ENCODE peak calls at places on chromosomes 13 and 19, in five cellular contexts. D, Y, B, S and H are unnamed samples.

GRCh38 chr19:38425810-38426466 is at the start of gene RASGRP4:
- DNase-seq in D (no peak), Y (no peak), B (no peak), S (no peak), H (peak; percentile 72)

GRCh38 chr13:85738696-85739320 is 60.4 kb downstream of the SLITRK6 start:
- DNase-seq in D (no peak), Y (no peak), B (no peak), S (no peak), H (no peak)

GRCh38 chr19:29650988-29651387 is 14.3 kb upstream of the PLEKHF1 start:
- DNase-seq in D (no peak), Y (no peak), B (no peak), S (no peak), H (no peak)

GRCh38 chr13:105083986-105084385 is 1451.5 kb downstream of the EFNB2 start:
- DNase-seq in D (no peak), Y (no peak), B (no peak), S (no peak), H (no peak)

GRCh38 chr19:6222884-6223283 is 56.9 kb downstream of the MLLT1 start:
- DNase-seq in D (no peak), Y (no peak), B (no peak), S (no peak), H (no peak)

GRCh38 chr19:6378036-6378435 is 2.3 kb upstream of the PSPN start:
- DNase-seq in D (peak; percentile 34), Y (peak; percentile 27), B (peak; percentile 0), S (no peak), H (no peak)

GRCh38 chr19:17450264-17451075 is 2.0 kb upstream of the TMEM221 start:
- DNase-seq in D (no peak), Y (no peak), B (no peak), S (no peak), H (peak; percentile 25)

GRCh38 chr13:43116242-43116641 is 92.9 kb downstream of the DNAJC15 start:
- DNase-seq in D (peak; percentile 78), Y (no peak), B (no peak), S (no peak), H (no peak)

GRCh38 chr13:31625115-31625514 is 114.2 kb upstream of the RXFP2 start:
- DNase-seq in D (no peak), Y (no peak), B (peak; percentile 39), S (no peak), H (no peak)

GRCh38 chr13:25982908-25983307 is 68.9 kb downstream of the SHISA2 start:
- DNase-seq in D (no peak), Y (no peak), B (peak; percentile 36), S (no peak), H (no peak)

GRCh38 chr19:12788682-12789097 is 2.6 kb upstream of the JUNB start:
- DNase-seq in D (peak; percentile 60), Y (peak; percentile 70), B (peak; percentile 82), S (peak; percentile 63), H (no peak)

GRCh38 chr13:29993716-29994488 is 143.5 kb upstream of the UBL3 start:
- DNase-seq in D (no peak), Y (no peak), B (peak; percentile 23), S (peak; percentile 39), H (no peak)

GRCh38 chr13:77515785-77516184 is 19.7 kb upstream of the SCEL start:
- DNase-seq in D (no peak), Y (no peak), B (no peak), S (no peak), H (no peak)

GRCh38 chr13:32228330-32229041 is 86.7 kb downstream of the ZAR1L start:
- DNase-seq in D (no peak), Y (no peak), B (no peak), S (no peak), H (no peak)

GRCh38 chr19:58326914-58327726 is at the start of gene ZSCAN22:
- DNase-seq in D (peak; percentile 99), Y (peak; percentile 98), B (peak; percentile 96), S (peak; percentile 97), H (peak; percentile 88)

GRCh38 chr13:98802999-98803666 is 50.7 kb upstream of the SLC15A1 start:
- DNase-seq in D (no peak), Y (no peak), B (no peak), S (no peak), H (no peak)

GRCh38 chr13:80783926-80784325 is 443.0 kb upstream of the SPRY2 start:
- DNase-seq in D (no peak), Y (peak; percentile 34), B (no peak), S (peak; percentile 93), H (no peak)

GRCh38 chr19:13104848-13105646 is 2.4 kb upstream of the LYL1 start:
- DNase-seq in D (peak; percentile 84), Y (no peak), B (no peak), S (no peak), H (no peak)

GRCh38 chr13:24050292-24050711 is 110.2 kb upstream of the SPATA13 start:
- DNase-seq in D (no peak), Y (no peak), B (no peak), S (peak; percentile 76), H (no peak)

GRCh38 chr19:16274466-16274865 is 50.2 kb upstream of the KLF2 start:
- DNase-seq in D (no peak), Y (no peak), B (no peak), S (no peak), H (no peak)

GRCh38 chr19:10430505-10431253 is 10.3 kb downstream of the PDE4A start:
- DNase-seq in D (no peak), Y (peak; percentile 44), B (no peak), S (peak; percentile 43), H (no peak)

GRCh38 chr19:530133-531008 is 1.2 kb upstream of the CDC34 start:
- DNase-seq in D (no peak), Y (no peak), B (no peak), S (no peak), H (no peak)

GRCh38 chr19:51097166-51097736 is 11.0 kb downstream of the CTU1 start:
- DNase-seq in D (peak; percentile 84), Y (peak; percentile 70), B (peak; percentile 27), S (peak; percentile 51), H (peak; percentile 44)

GRCh38 chr13:111638233-111638632 is 317.8 kb downstream of the TEX29 start:
- DNase-seq in D (no peak), Y (no peak), B (no peak), S (no peak), H (no peak)

GRCh38 chr13:109694972-109695371 is 91.4 kb downstream of the IRS2 start:
- DNase-seq in D (no peak), Y (no peak), B (no peak), S (no peak), H (no peak)

GRCh38 chr13:23753523-23753922 is 135.7 kb downstream of the MIPEP start:
- DNase-seq in D (no peak), Y (no peak), B (no peak), S (peak; percentile 68), H (no peak)

DNA sequence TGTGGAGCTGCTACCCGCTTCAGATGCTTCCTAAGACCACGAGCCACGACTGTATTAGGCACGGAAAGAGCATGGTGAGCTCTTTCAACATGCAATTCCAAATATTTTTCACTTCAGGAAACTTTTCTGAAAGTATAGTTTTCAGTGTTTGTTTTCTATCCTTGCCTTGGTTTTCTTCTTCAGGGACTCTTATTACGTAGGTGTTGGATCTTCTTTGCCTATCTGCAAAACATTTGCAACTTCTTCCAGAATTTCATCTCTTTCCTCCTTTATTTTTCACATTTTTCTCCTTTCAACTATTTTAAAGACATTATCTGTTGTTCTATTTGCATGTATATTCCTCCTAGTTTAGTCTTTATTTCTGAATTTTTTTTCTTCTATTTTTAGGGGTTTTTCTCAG is 148.9 kb upstream of the LSM14A start:
- DNase-seq in D (no peak), Y (no peak), B (no peak), S (no peak), H (no peak)
- H3K9ac ChIP-seq in D (no peak overlapping the region), Y (no peak overlapping the region), B (no peak overlapping the region), S (no peak overlapping the region), H (no peak overlapping the region)

GRCh38 chr19:49925486-49925885 is 3.5 kb upstream of the ATF5 start:
- DNase-seq in D (no peak), Y (no peak), B (no peak), S (no peak), H (no peak)

GRCh38 chr19:49924004-49924880 is 4.8 kb upstream of the ATF5 start:
- DNase-seq in D (peak; percentile 88), Y (no peak), B (no peak), S (peak; percentile 39), H (peak; percentile 91)

GRCh38 chr19:49923055-49924003 is 5.7 kb upstream of the ATF5 start:
- DNase-seq in D (no peak), Y (no peak), B (no peak), S (no peak), H (peak; percentile 58)

GRCh38 chr19:49920624-49921363 is 8.2 kb upstream of the ATF5 start:
- DNase-seq in D (no peak), Y (no peak), B (no peak), S (no peak), H (no peak)

GRCh38 chr19:49921871-49922755 is 6.9 kb upstream of the ATF5 start:
- DNase-seq in D (no peak), Y (no peak), B (no peak), S (peak; percentile 61), H (no peak)
- H3K36me3 ChIP-seq in D (peaks cover 30% of the 10 kb centered on the region), Y (no peaks in the 10 kb centered on the region), B (peaks cover 25% of the 10 kb centered on the region), S (peaks cover 23% of the 10 kb centered on the region), H (peaks cover 89% of the 10 kb centered on the region)

GRCh38 chr13:93621966-93622365 is 395.4 kb downstream of the GPC6 start:
- DNase-seq in D (no peak), Y (no peak), B (no peak), S (peak; percentile 17), H (no peak)

GRCh38 chr13:93624371-93624777 is 397.8 kb downstream of the GPC6 start:
- DNase-seq in D (no peak), Y (no peak), B (no peak), S (peak; percentile 6), H (no peak)

GRCh38 chr13:93625536-93625935 is 398.9 kb downstream of the GPC6 start:
- DNase-seq in D (no peak), Y (no peak), B (no peak), S (peak; percentile 42), H (no peak)

GRCh38 chr13:93620366-93620765 is 393.8 kb downstream of the GPC6 start:
- DNase-seq in D (no peak), Y (no peak), B (no peak), S (no peak), H (no peak)

GRCh38 chr13:93621051-93621450 is 394.4 kb downstream of the GPC6 start:
- DNase-seq in D (no peak), Y (no peak), B (no peak), S (no peak), H (no peak)
- H3K4me3 ChIP-seq in D (no peak overlapping the region), Y (no peak overlapping the region), B (no peak overlapping the region), S (no peak overlapping the region), H (no peak overlapping the region)

GRCh38 chr13:113202912-113203311 is 5.6 kb downstream of the PCID2 start:
- DNase-seq in D (no peak), Y (no peak), B (no peak), S (no peak), H (no peak)
- H3K9ac ChIP-seq in D (no peak overlapping the region), Y (no peak overlapping the region), B (no peak overlapping the region), S (no peak overlapping the region), H (no peak overlapping the region)

DNA sequence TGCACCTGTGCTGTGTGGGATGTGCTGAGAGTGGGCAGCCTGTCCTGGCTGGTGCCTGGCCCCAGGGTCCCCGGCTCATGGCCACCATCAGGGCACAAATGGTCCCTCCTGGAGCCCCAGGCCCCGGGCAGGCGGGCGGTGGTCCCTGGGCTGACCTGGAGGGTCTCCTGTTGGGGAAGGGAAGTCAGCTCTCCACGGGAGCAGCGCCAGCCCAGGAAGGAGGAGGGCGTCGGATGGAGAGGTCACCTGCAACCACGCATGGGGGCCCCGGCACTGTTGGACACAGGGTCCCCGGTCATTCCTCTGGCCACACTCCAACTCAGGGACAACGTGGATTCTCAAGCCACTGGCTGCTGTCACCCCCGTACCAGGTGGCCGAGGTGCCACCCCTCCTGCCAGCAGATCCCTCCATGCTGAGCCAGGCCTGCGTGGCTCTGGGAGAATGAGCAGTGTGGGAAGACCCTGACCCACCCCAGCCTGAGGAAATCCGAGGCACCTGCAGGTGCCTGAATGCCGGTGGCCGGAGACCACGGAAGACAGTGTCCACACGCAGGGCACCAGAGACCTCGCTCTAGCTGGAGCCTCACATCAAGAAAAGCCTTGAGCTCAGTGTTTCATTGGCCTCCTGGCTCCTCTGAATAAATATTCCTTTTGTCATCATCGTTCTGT is 13.5 kb downstream of the LMNB2 start:
- DNase-seq in D (no peak), Y (no peak), B (no peak), S (no peak), H (no peak)
- H3K36me3 ChIP-seq in D (no peaks in the 10 kb centered on the region), Y (no peaks in the 10 kb centered on the region), B (peaks cover 18% of the 10 kb centered on the region), S (peaks cover 21% of the 10 kb centered on the region), H (peaks cover 75% of the 10 kb centered on the region)